ENCODE peak calls at places on chromosomes 1 and 21, in seven cellular contexts. J is activated CD4-positive, alpha-beta T cell treated with anti-CD3 and anti-CD28 coated beads, Interleukin-2, amount 50 U/mL, for 1 hour; Y is GM03348; O is fibroblast of gingiva; G is stimulated activated CD4-positive, alpha-beta T cell treated with anti-CD3 and anti-CD28 coated beads, Interleukin-2, amount 100 ng/mL, for 24 hours; D is A549; C is GM12892. V is an unnamed sample.

GRCh38 chr21:39837861-39838359 is 29.3 kb upstream of the PCP4 start:
- DNase-seq in J (no peak), Y (no peak), O (no peak), G (no peak), D (no peak), C (no peak), V (no peak)

GRCh38 chr1:235887676-235888075 is 21.0 kb upstream of the LYST start:
- DNase-seq in J (no peak), Y (no peak), O (no peak), G (no peak), D (no peak), C (no peak), V (no peak)

GRCh38 chr1:46281021-46281420 is 22.4 kb downstream of the LRRC41 start:
- DNase-seq in J (no peak), Y (no peak), O (no peak), G (no peak), D (no peak), C (no peak), V (no peak)

GRCh38 chr1:230087034-230087721 is 20.1 kb downstream of the GALNT2 start:
- DNase-seq in J (no peak), Y (no peak), O (no peak), G (no peak), D (no peak), C (no peak), V (no peak)

GRCh38 chr21:41559658-41560599 is 52.0 kb upstream of the TMPRSS2 start:
- DNase-seq in J (no peak), Y (peak), O (no peak), G (no peak), D (no peak), C (no peak), V (no peak)

GRCh38 chr1:164875518-164875917 is 316.5 kb downstream of the PBX1 start:
- DNase-seq in J (no peak), Y (no peak), O (no peak), G (no peak), D (no peak), C (no peak), V (no peak)

GRCh38 chr1:14451217-14451616 is 147.3 kb upstream of the KAZN start:
- DNase-seq in J (no peak), Y (no peak), O (no peak), G (no peak), D (no peak), C (no peak), V (no peak)

GRCh38 chr21:41358193-41359166 is 3.3 kb upstream of the MX2 start:
- DNase-seq in J (no peak), Y (no peak), O (no peak), G (no peak), D (no peak), C (no peak), V (no peak)

GRCh38 chr1:39288735-39289465 is 84.4 kb downstream of the MACF1 start:
- DNase-seq in J (no peak), Y (no peak), O (no peak), G (no peak), D (no peak), C (no peak), V (no peak)